ENCODE peak calls at places on chromosomes 12 and 14, in eight cellular contexts. P is ecto neural progenitor cell; T is stimulated activated CD4-positive, alpha-beta T cell treated with anti-CD3 and anti-CD28 coated beads, Interleukin-12 subunit alpha, Interleukin-12 subunit beta, amount 100 ng/mL, for 4 hours; V is GM10248; A is cerebellar cortex; Y is bronchial epithelial cell; E is NCI-H1105; N is tibial nerve. J is an unnamed sample.
A peak's percentile ranks its signal among the peaks of the same experiment; 100 is the strongest.

GRCh38 chr12:54933381-54933780 is 51.2 kb downstream of the TESPA1 start:
- DNase-seq in Y (peak; percentile 90), N (no peak), A (no peak), P (no peak), V (no peak), E (no peak), T (no peak), J (no peak)

GRCh38 chr14:96725232-96725631 is 72.0 kb upstream of the VRK1 start:
- DNase-seq in E (no peak), V (no peak), A (no peak), T (no peak), P (no peak), Y (no peak), N (no peak), J (no peak)

GRCh38 chr12:107459649-107460048 is 225.9 kb upstream of the PWP1 start:
- DNase-seq in V (no peak), Y (no peak), A (peak; percentile 31), T (no peak), E (no peak), N (no peak), P (no peak), J (no peak)

GRCh38 chr12:95700316-95700785 is 90.2 kb downstream of the NTN4 start:
- DNase-seq in Y (peak; percentile 82), P (no peak), V (peak; percentile 68), T (no peak), N (no peak), E (no peak), A (no peak), J (no peak)

GRCh38 chr14:101322223-101322622 is 239.1 kb upstream of the DIO3 start:
- DNase-seq in P (no peak), T (no peak), N (no peak), V (no peak), A (no peak), E (no peak), Y (no peak), J (no peak)

GRCh38 chr12:47237751-47238211 is 158.0 kb upstream of the AMIGO2 start:
- DNase-seq in N (no peak), E (no peak), T (no peak), A (no peak), Y (no peak), V (no peak), P (no peak), J (no peak)

GRCh38 chr12:103805961-103806360 is 35.1 kb downstream of the NT5DC3 start:
- DNase-seq in T (no peak), Y (peak; percentile 84), A (no peak), N (no peak), E (no peak), P (no peak), V (no peak), J (no peak)

GRCh38 chr14:68910540-68910939 is 68.6 kb downstream of the ACTN1 start:
- DNase-seq in Y (no peak), P (no peak), N (no peak), E (no peak), A (no peak), T (no peak), V (no peak), J (no peak)

GRCh38 chr12:94551810-94552209 is 92.1 kb upstream of the CEP83 start:
- DNase-seq in N (no peak), P (no peak), V (no peak), E (no peak), Y (no peak), A (no peak), T (no peak), J (no peak)

GRCh38 chr14:31268216-31268615 is 60.6 kb upstream of the HECTD1 start:
- DNase-seq in Y (no peak), V (no peak), N (no peak), P (no peak), A (no peak), E (no peak), T (no peak), J (no peak)

GRCh38 chr12:132095520-132096409 is 48.4 kb downstream of the DDX51 start:
- DNase-seq in N (no peak), V (no peak), P (no peak), A (no peak), Y (no peak), E (no peak), T (no peak), J (no peak)

GRCh38 chr14:105863296-105864108 is 337.1 kb downstream of the TMEM121 start:
- DNase-seq in Y (no peak), A (no peak), N (peak; percentile 8), E (no peak), P (peak; percentile 28), V (no peak), T (no peak), J (no peak)

GRCh38 chr12:28489256-28489655 is 299.0 kb downstream of the CCDC91 start:
- DNase-seq in N (no peak), E (no peak), V (no peak), P (no peak), Y (peak; percentile 69), A (no peak), T (no peak), J (no peak)

GRCh38 chr12:77894548-77894947 is 63.9 kb downstream of the NAV3 start:
- DNase-seq in A (no peak), Y (no peak), N (no peak), E (no peak), V (no peak), T (no peak), P (no peak), J (no peak)

GRCh38 chr12:42235426-42235825 is 2.6 kb downstream of the YAF2 start:
- DNase-seq in Y (no peak), P (no peak), T (no peak), V (no peak), N (no peak), A (no peak), E (no peak), J (peak; percentile 30)

GRCh38 chr12:78863482-78864427 is 819 bp upstream of the SYT1 start:
- DNase-seq in A (peak; percentile 76), E (peak; percentile 83), P (peak; percentile 84), N (peak; percentile 14), Y (peak; percentile 40), V (peak; percentile 30), T (no peak), J (no peak)

GRCh38 chr12:93979189-93979588 is 169.2 kb upstream of the PLXNC1 start:
- DNase-seq in P (no peak), A (no peak), T (no peak), N (no peak), Y (peak; percentile 34), V (peak; percentile 33), E (no peak), J (peak; percentile 57)

GRCh38 chr12:92235703-92236472 is 90.2 kb upstream of the BTG1 start:
- DNase-seq in V (no peak), E (no peak), N (no peak), P (no peak), Y (no peak), A (no peak), T (no peak), J (no peak)

GRCh38 chr12:48681416-48681737 is 661 bp downstream of the KANSL2 start:
- DNase-seq in N (no peak), V (peak; percentile 25), E (no peak), P (no peak), A (no peak), T (no peak), Y (no peak), J (peak; percentile 3)

GRCh38 chr14:36942522-36943245 is 229.7 kb downstream of the SLC25A21 start:
- DNase-seq in A (no peak), Y (peak; percentile 85), N (no peak), E (no peak), V (no peak), P (no peak), T (no peak), J (no peak)

GRCh38 chr14:96139879-96140278 is 64.8 kb upstream of the BDKRB2 start:
- DNase-seq in A (no peak), Y (no peak), T (no peak), V (no peak), N (no peak), P (no peak), E (no peak), J (no peak)

GRCh38 chr12:68746572-68747180 is 700 bp downstream of the SLC35E3 start:
- DNase-seq in A (peak; percentile 59), E (peak; percentile 13), P (no peak), T (peak; percentile 8), V (peak; percentile 52), N (peak; percentile 26), Y (peak; percentile 73), J (no peak)

GRCh38 chr14:55802986-55803431 is 223.0 kb downstream of the KTN1 start:
- DNase-seq in A (no peak), P (no peak), N (no peak), T (no peak), V (no peak), Y (peak; percentile 95), E (no peak), J (peak; percentile 54)

GRCh38 chr12:121165316-121165715 is 32.6 kb downstream of the P2RX7 start:
- DNase-seq in P (no peak), T (no peak), V (no peak), A (no peak), Y (no peak), N (no peak), E (no peak), J (no peak)

GRCh38 chr14:61417890-61418455 is 96.6 kb downstream of the PRKCH start:
- DNase-seq in V (no peak), P (no peak), T (no peak), Y (no peak), N (no peak), A (no peak), E (no peak), J (no peak)

GRCh38 chr12:114512351-114512750 is 106.4 kb upstream of the TBX5 start:
- DNase-seq in T (no peak), V (no peak), Y (no peak), N (no peak), P (no peak), E (no peak), A (no peak), J (peak; percentile 13)

GRCh38 chr12:28027328-28027727 is 54.8 kb upstream of the PTHLH start:
- DNase-seq in A (no peak), T (no peak), Y (no peak), V (no peak), E (no peak), N (no peak), P (no peak), J (no peak)

GRCh38 chr12:111435661-111436201 is 30.0 kb downstream of the SH2B3 start:
- DNase-seq in Y (no peak), A (no peak), E (no peak), N (no peak), V (no peak), T (no peak), P (no peak), J (no peak)

GRCh38 chr14:89598548-89599186 is 181.6 kb upstream of the FOXN3 start:
- DNase-seq in P (no peak), V (no peak), A (no peak), N (no peak), E (no peak), T (no peak), Y (peak; percentile 5), J (no peak)

GRCh38 chr12:108804361-108804949 is 52.9 kb downstream of the SSH1 start:
- DNase-seq in P (no peak), T (no peak), V (no peak), Y (no peak), A (no peak), N (no peak), E (no peak), J (no peak)

J was measured in LNCaP clone FGC.